ENCODE peak calls at places on chromosomes 2 and 18, in five cellular contexts. J, F, X, U and G are unnamed samples.

GRCh38 chr18:79608069-79608468 is 71.5 kb upstream of the CTDP1 start:
- DNase-seq in U (no peak), F (no peak), J (no peak), X (peak), G (no peak)

GRCh38 chr2:166610180-166610919 is 116.3 kb upstream of the SCN7A start:
- DNase-seq in U (no peak), J (no peak), X (no peak), F (no peak), G (no peak)

GRCh38 chr2:201890447-201890846 is 84.1 kb downstream of the CDK15 start:
- DNase-seq in J (peak), F (peak), X (no peak), U (peak), G (no peak)

GRCh38 chr2:71460595-71461303 is 7.4 kb downstream of the DYSF start:
- DNase-seq in J (no peak), U (no peak), F (no peak), X (no peak), G (no peak)

GRCh38 chr18:10927290-10927979 is 221.9 kb downstream of the PIEZO2 start:
- DNase-seq in X (no peak), U (peak), F (peak), J (no peak), G (no peak)

GRCh38 chr2:667332-668000 is 9.7 kb downstream of the TMEM18 start:
- DNase-seq in F (peak), X (no peak), U (peak), J (peak), G (no peak)

GRCh38 chr2:229193281-229193680 is 77.8 kb downstream of the PID1 start:
- DNase-seq in U (no peak), F (no peak), J (no peak), X (no peak), G (no peak)

GRCh38 chr18:44130365-44130942 is 550.2 kb upstream of the SETBP1 start:
- DNase-seq in J (peak), U (peak), F (peak), X (no peak), G (peak)

GRCh38 chr2:189102735-189103134 is 76.8 kb downstream of the COL5A2 start:
- DNase-seq in J (no peak), X (no peak), U (no peak), F (no peak), G (no peak)

GRCh38 chr2:51597086-51597485 is 565.2 kb upstream of the NRXN1 start:
- DNase-seq in J (no peak), U (no peak), F (no peak), X (no peak), G (no peak)

GRCh38 chr2:67514515-67514914 is 117.4 kb downstream of the ETAA1 start:
- DNase-seq in U (peak), X (no peak), F (peak), J (peak), G (no peak)

GRCh38 chr2:65396348-65397026 is 35.9 kb downstream of the SPRED2 start:
- DNase-seq in X (no peak), F (peak), U (peak), J (peak), G (peak)

GRCh38 chr18:9586814-9587213 is 27.5 kb downstream of the PPP4R1 start:
- DNase-seq in U (no peak), F (no peak), X (no peak), J (no peak), G (no peak)

DNA sequence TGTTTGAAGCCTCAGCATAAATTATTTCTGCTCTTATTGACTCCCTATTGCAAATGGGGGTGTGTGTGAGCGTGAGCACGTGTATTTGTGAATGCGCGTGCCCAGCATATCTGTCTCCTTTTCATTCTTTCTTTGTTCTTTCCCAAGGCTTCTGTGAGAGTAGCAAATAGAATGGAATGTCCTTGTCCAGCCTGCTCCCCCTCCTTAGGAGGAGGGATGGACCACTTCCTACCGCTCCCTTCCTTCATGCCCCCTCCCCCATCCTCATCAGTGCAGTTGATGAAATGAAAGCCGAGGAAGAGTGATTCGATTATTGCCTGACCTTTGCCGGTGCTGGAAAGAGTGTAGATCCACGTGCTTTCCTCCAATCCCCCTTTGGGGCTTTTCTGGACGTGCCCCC is 102.0 kb downstream of the CPO start:
- DNase-seq in U (peak), F (no peak), J (no peak), X (no peak), G (no peak)
- H3K4me3 ChIP-seq in U (no peak), F (no peak), J (no peak), X (peak), G (no peak)

DNA sequence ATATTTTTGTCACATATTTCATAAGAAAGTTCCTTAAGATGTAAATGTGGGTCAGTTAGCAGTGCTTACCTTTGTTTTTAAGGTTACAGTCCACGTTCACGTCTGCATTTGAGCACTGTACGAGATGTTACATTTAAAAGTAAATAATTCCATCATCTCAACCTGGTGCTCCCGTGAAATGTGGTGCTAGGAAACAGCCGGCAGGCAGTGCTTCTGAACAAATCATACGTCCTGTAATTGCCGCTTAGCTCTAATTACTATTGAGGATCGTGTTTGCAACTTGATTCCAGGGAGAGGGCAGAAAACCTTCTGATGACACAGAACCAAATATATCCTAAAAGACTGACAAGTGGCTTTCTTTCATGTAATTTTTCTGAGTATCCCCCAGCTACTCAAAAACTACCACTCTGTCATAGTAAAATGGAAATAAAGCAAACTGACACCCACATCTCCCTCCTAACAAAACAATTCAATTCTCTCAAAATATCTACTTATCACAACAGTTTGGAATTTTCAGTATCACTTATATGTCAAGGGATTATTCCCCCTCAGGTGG is 297.8 kb upstream of the SESTD1 start:
- DNase-seq in X (no peak), J (no peak), F (no peak), U (no peak), G (no peak)
- H3K4me3 ChIP-seq in X (no peak), J (no peak), F (no peak), U (no peak), G (no peak)

DNA sequence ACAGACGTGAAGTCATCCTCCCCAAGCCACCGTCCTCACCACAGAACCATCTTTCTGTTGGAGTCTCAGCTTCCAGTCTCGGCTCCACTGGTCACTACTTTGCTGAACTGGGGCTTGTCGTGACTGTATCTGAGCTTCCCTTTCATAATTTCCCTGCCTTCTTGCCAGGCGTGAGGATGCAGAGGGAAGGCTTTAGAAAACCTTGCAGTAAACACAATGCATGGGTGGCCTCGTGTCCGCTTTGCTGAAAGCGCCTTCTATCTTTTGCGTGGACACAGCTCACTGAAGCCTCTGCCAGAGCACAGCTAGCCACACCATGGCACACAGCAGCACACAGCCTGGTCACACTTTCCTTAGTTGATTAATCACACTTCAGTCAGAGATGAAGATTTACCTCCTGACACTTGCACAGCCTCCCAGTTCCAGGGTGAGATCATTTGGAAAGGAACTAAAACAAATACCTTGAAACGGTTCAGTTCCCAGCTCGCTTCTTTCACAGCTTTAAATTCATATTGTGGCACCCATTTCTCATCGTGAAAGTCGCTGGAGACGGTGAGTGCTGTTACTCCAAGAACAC is 2.8 kb upstream of the GPR45 start:
- DNase-seq in X (no peak), J (no peak), U (no peak), F (no peak), G (no peak)
- H3K4me3 ChIP-seq in X (no peak), J (no peak), U (no peak), F (no peak), G (no peak)

GRCh38 chr2:173803344-173803893 is 161.8 kb downstream of the SP3 start:
- DNase-seq in U (no peak), F (no peak), J (no peak), X (no peak), G (no peak)

GRCh38 chr2:173793649-173794565 is 171.3 kb downstream of the SP3 start:
- DNase-seq in X (no peak), U (no peak), J (peak), F (no peak), G (no peak)

GRCh38 chr2:173802518-173802917 is 162.7 kb downstream of the SP3 start:
- DNase-seq in U (no peak), X (no peak), J (no peak), F (no peak), G (no peak)

GRCh38 chr2:173792166-173792565 is 173.0 kb downstream of the SP3 start:
- DNase-seq in J (no peak), F (no peak), U (no peak), X (no peak), G (no peak)

GRCh38 chr2:173797586-173798263 is 167.4 kb downstream of the SP3 start:
- DNase-seq in J (no peak), F (no peak), X (no peak), U (no peak), G (no peak)
- H3K4me3 ChIP-seq in J (no peak), F (no peak), X (no peak), U (no peak), G (no peak)

GRCh38 chr2:174632847-174633620 is 35.4 kb upstream of the WIPF1 start:
- DNase-seq in U (no peak), X (no peak), J (no peak), F (no peak), G (no peak)
- H3K4me3 ChIP-seq in U (no peak), X (peak), J (no peak), F (no peak), G (no peak)

GRCh38 chr18:77056399-77057015 is 76.1 kb downstream of the MBP start:
- DNase-seq in X (no peak), J (no peak), F (no peak), U (no peak), G (no peak)
- H3K4me3 ChIP-seq in X (no peak), J (no peak), F (no peak), U (no peak), G (no peak)